ENCODE peak calls at places on chromosomes 6 and 20, in four cellular contexts. O, S, C and Y are unnamed samples.

GRCh38 chr6:131843768-131844167 is 35.9 kb downstream of the ENPP1 start:
- DNase-seq in O (no peak), S (no peak), C (no peak), Y (no peak)

GRCh38 chr6:49923826-49924225 is 40.1 kb downstream of the DEFB114 start:
- DNase-seq in O (peak), S (no peak), C (no peak), Y (no peak)

GRCh38 chr6:107491791-107492674 is 2.1 kb downstream of the SOBP start:
- DNase-seq in O (peak), S (peak), C (peak), Y (peak)

GRCh38 chr20:11076434-11076833 is 402.6 kb upstream of the JAG1 start:
- DNase-seq in O (no peak), S (no peak), C (no peak), Y (no peak)

GRCh38 chr20:41135187-41135887 is 2.0 kb upstream of the PLCG1 start:
- DNase-seq in O (no peak), S (peak), C (peak), Y (peak)

GRCh38 chr6:109296971-109297372 is 85.3 kb downstream of the CD164 start:
- DNase-seq in O (no peak), S (no peak), C (no peak), Y (no peak)

GRCh38 chr20:40757087-40757486 is 68.1 kb upstream of the MAFB start:
- DNase-seq in O (no peak), S (peak), C (peak), Y (no peak)

GRCh38 chr6:56483929-56484328 is 158.8 kb downstream of the DST start:
- DNase-seq in O (no peak), S (peak), C (no peak), Y (no peak)

GRCh38 chr6:68559716-68560115 is 75.4 kb upstream of the ADGRB3 start:
- DNase-seq in O (no peak), S (no peak), C (no peak), Y (no peak)

GRCh38 chr20:40073535-40074111 is 615.4 kb downstream of the MAFB start:
- DNase-seq in O (no peak), S (no peak), C (peak), Y (no peak)

GRCh38 chr6:154485784-154486183 is 24.7 kb downstream of the CNKSR3 start:
- DNase-seq in O (no peak), S (no peak), C (no peak), Y (no peak)

GRCh38 chr6:154138806-154139205 is 99.8 kb downstream of the OPRM1 start:
- DNase-seq in O (no peak), S (no peak), C (peak), Y (no peak)

DNA sequence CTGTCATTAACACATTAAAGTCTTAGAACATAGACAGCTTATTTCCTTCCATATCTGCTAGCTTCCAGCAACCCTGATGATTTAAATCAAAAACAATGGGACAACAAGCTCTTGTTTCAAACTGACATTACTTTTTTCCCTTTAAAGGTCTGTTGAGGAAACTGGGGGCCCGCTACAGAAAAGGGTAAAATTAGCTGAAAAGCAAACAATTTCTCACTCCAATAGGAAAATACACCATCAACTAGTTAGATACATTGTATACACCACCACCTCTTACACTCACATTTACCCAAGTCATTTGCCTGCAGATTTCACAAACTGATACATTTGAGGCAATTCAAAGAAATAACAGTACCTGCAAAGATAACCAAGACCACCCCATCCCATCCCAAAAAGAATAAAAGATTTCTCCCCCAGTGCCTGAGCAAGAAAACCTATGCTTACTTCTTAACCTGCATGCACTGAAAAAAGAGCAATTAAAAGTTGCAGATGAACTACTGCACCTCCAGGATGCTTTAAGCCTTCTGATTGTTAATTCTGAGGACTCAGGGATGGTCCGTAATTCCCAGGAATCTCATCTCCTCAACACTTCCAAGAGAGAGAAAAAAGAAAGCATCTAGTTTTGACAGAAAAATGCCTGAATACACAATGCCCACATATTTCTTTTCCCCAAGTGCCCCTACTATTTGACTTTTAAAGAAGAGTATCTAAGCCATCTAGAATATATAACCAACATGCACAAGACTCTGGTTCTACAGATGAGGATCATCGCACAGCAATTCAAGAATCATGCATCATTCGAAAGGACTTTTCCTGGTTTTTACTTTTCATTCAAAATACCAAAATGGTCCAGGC is 5.6 kb downstream of the ZMYND8 start:
- DNase-seq in O (no peak), S (no peak), C (no peak), Y (peak)
- H3K4me3 ChIP-seq in O (no peak), S (no peak), C (peak), Y (peak)

GRCh38 chr6:6414946-6415345 is 94.5 kb upstream of the F13A1 start:
- DNase-seq in O (no peak), S (no peak), C (no peak), Y (no peak)

GRCh38 chr6:6420097-6420496 is 99.6 kb upstream of the F13A1 start:
- DNase-seq in O (no peak), S (no peak), C (no peak), Y (no peak)

GRCh38 chr6:6418421-6418820 is 98.0 kb upstream of the F13A1 start:
- DNase-seq in O (no peak), S (no peak), C (no peak), Y (no peak)
- H3K4me3 ChIP-seq in O (no peak), S (no peak), C (no peak), Y (no peak)

GRCh38 chr6:27159725-27160124 is 87.8 kb upstream of the PRSS16 start:
- DNase-seq in O (no peak), S (no peak), C (no peak), Y (no peak)

GRCh38 chr6:27161603-27161945 is 85.9 kb upstream of the PRSS16 start:
- DNase-seq in O (no peak), S (no peak), C (no peak), Y (no peak)

GRCh38 chr6:27161115-27161514 is 86.4 kb upstream of the PRSS16 start:
- DNase-seq in O (no peak), S (no peak), C (no peak), Y (no peak)

GRCh38 chr6:27163858-27164257 is 83.6 kb upstream of the PRSS16 start:
- DNase-seq in O (no peak), S (no peak), C (no peak), Y (no peak)

DNA sequence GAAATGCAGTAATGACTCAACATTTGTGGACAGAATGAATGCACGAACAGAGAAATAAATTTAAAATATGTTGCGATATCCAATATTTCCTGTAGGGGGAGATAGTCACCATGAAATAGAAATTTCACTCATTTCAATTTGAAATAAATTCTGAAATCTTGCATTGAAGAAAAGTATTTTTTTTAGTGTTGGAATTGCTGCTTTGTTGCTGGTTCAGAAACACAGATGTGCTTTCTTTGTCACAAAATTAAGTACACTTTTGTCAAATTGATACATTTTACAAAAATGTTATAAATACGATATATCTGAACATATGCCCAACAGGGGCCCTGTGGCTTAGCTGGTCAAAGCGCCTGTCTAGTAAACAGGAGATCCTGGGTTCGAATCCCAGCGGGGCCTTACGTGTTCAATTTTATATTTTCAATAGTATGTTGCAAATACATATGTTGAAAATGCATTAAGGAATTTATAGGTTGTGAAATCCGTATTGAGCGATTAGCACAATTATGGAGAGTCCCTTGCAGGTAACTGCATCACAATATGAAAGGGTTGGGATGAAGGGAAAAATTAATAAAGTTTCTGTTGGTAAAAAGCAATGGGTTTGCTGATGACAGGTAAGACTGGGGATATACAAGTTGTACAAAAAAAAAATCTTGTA is 85.4 kb upstream of the PRSS16 start:
- DNase-seq in O (peak), S (peak), C (peak), Y (peak)
- H3K4me3 ChIP-seq in O (no peak), S (no peak), C (no peak), Y (no peak)

GRCh38 chr6:149082320-149082719 is 235.2 kb upstream of the TAB2 start:
- DNase-seq in O (peak), S (peak), C (peak), Y (peak)
- H3K4me3 ChIP-seq in O (no peak), S (no peak), C (no peak), Y (no peak)

DNA sequence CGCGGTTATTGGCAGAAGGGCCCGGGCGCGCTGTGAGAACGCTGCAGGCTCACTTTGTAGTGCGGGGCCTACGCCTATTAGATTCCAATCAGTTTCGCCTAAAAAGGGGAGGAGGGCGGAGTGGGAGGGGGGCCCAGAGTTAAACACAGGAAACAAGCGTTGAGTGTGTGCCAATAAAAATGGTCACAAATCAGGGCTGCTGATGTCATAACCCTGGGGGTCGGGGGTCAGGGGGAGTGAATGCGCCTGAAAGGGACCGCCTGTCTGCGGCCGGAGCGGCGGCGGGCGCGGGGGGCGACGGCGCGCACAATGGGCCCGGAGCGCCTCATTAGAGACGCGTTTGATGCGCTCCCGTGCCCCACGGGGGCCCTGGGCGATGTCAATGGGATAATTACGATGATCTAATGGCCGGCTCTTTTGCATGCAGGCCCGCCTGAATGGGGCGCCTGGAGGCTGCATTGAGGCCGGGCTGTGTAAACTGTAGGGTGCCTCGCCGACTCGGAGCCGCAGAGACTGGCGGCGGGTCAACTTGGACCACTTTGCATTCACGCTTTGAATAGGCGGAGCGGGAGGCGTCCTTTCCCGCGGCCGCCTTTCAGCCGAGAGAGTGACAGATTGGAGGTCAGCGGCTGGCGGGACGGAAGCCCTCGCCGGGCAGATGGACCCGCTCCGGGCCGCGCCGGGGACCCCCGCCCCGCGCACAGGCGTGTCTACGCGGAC is 296.0 kb downstream of the TFAP2C start:
- DNase-seq in O (no peak), S (no peak), C (no peak), Y (peak)
- H3K4me3 ChIP-seq in O (peak), S (no peak), C (peak), Y (no peak)

GRCh38 chr6:18503588-18504231 is 116.6 kb downstream of the RNF144B start:
- DNase-seq in O (peak), S (peak), C (peak), Y (peak)
- H3K4me3 ChIP-seq in O (peak), S (no peak), C (peak), Y (peak)

GRCh38 chr6:112372213-112372806 is 25.2 kb downstream of the RFPL4B start:
- DNase-seq in O (peak), S (peak), C (peak), Y (peak)

GRCh38 chr6:112366695-112367546 is 19.8 kb downstream of the RFPL4B start:
- DNase-seq in O (no peak), S (no peak), C (no peak), Y (no peak)

GRCh38 chr6:112365952-112366351 is 18.8 kb downstream of the RFPL4B start:
- DNase-seq in O (no peak), S (no peak), C (no peak), Y (no peak)

GRCh38 chr6:112370946-112371345 is 23.8 kb downstream of the RFPL4B start:
- DNase-seq in O (peak), S (no peak), C (no peak), Y (no peak)

GRCh38 chr6:112367655-112368054 is 20.5 kb downstream of the RFPL4B start:
- DNase-seq in O (no peak), S (no peak), C (peak), Y (no peak)
- H3K4me3 ChIP-seq in O (no peak), S (no peak), C (no peak), Y (no peak)

GRCh38 chr20:21511485-21511849 is 2.4 kb downstream of the NKX2-2 start:
- DNase-seq in O (no peak), S (no peak), C (no peak), Y (no peak)

GRCh38 chr20:21510995-21511394 is 2.9 kb downstream of the NKX2-2 start:
- DNase-seq in O (no peak), S (no peak), C (no peak), Y (no peak)

GRCh38 chr20:21509079-21509596 is 4.7 kb downstream of the NKX2-2 start:
- DNase-seq in O (no peak), S (no peak), C (no peak), Y (no peak)

GRCh38 chr20:21509597-21510331 is 4.1 kb downstream of the NKX2-2 start:
- DNase-seq in O (peak), S (peak), C (peak), Y (no peak)

GRCh38 chr20:21510414-21510971 is 3.4 kb downstream of the NKX2-2 start:
- DNase-seq in O (peak), S (no peak), C (no peak), Y (no peak)
- H3K4me3 ChIP-seq in O (peak), S (peak), C (peak), Y (peak)

DNA sequence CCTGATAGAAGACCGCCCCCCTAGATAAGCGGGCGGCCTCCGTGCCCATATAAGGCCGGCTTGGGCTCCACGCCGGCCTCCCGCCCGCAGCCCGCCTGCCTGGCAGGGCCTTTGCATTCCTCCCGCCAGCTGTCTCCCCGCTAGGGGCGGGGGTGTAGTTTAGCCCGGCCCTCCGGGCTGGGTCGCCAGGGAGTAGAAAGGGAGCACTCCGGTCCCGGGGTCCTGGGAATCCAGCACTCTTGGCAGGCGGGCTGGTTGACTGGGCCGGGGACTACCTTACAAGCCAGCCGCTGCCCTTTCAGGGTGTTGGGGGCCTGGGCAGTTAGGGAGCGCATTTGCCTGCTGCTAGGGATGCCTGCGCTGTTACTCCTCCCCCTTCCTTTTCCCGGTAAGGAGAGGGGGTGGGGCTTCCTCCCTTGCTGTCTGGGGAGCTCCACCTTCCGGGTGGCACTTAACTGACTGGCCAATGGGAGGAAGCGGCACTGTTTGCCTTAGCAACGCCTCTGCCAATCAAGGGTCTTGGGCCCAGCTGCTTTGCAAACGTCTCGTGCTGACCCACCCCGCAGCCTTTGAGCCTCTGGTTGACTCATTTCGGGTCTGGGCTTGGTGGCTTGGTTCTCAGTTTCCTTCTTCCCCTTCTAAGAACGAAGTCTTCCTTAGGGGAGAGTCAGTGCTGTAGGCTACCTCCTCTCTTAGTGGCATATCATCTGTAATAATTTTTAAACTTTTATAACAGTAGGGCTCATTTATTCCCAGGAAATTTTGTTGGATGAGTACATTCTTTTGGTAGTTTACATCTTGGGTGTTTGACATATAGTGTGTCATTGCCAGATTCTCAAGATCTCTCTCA is 3.4 kb downstream of the SRF start:
- DNase-seq in O (peak), S (peak), C (peak), Y (peak)
- H3K4me3 ChIP-seq in O (peak), S (peak), C (peak), Y (peak)